ENCODE peak calls at places on chromosomes 13 and 19, in seven cellular contexts. N is CD4-positive, alpha-beta memory T cell; Q is CD8-positive, alpha-beta T cell; Y is aorta; S is H1; L is GM23248; W is mucosa of descending colon. K is an unnamed sample. For H3K4me1, the result is how much of the 10 kb centered on the place peaks cover.

GRCh38 chr13:28707629-28708427 is 10.9 kb downstream of the SLC46A3 start:
- DNase-seq in N (no peak), Q (no peak), Y (no peak), S (no peak), L (peak), W (no peak), K (no peak)

GRCh38 chr13:30985637-30986205 is 53.3 kb downstream of the TEX26 start:
- DNase-seq in N (no peak), Q (no peak), Y (no peak), S (no peak), L (peak), W (no peak), K (no peak)

GRCh38 chr13:25489238-25489637 is 117.5 kb downstream of the ATP8A2 start:
- DNase-seq in N (no peak), Q (no peak), Y (no peak), S (no peak), L (peak), W (no peak), K (no peak)

GRCh38 chr13:30829145-30829544 is 76.9 kb upstream of the MEDAG start:
- DNase-seq in N (no peak), Q (no peak), Y (no peak), S (no peak), L (peak), W (no peak), K (no peak)

GRCh38 chr13:34127523-34127922 is 309.6 kb downstream of the RFC3 start:
- DNase-seq in N (no peak), Q (no peak), Y (no peak), S (no peak), L (no peak), W (no peak), K (no peak)

GRCh38 chr13:82878536-82878935 is 1003.7 kb downstream of the SLITRK1 start:
- DNase-seq in N (no peak), Q (no peak), Y (no peak), S (no peak), L (peak), W (no peak), K (no peak)

GRCh38 chr19:21680679-21681078 is 86.7 kb downstream of the ZNF100 start:
- DNase-seq in N (no peak), Q (no peak), Y (no peak), S (no peak), L (no peak), W (no peak), K (no peak)

GRCh38 chr19:46571495-46571894 is 29.6 kb upstream of the CALM3 start:
- DNase-seq in N (no peak), Q (no peak), Y (no peak), S (peak), L (peak), W (no peak), K (no peak)

GRCh38 chr19:16203256-16204004 is 5.7 kb downstream of the AP1M1 start:
- DNase-seq in N (no peak), Q (no peak), Y (peak), S (no peak), L (no peak), W (no peak), K (no peak)

GRCh38 chr13:39685652-39686051 is 30.2 kb downstream of the COG6 start:
- DNase-seq in N (no peak), Q (no peak), Y (no peak), S (no peak), L (no peak), W (no peak), K (no peak)

GRCh38 chr19:3580156-3580955 is 4.9 kb upstream of the GIPC3 start:
- DNase-seq in N (no peak), Q (no peak), Y (no peak), S (no peak), L (peak), W (peak), K (no peak)

GRCh38 chr13:94433055-94433947 is 46.2 kb downstream of the DCT start:
- DNase-seq in N (no peak), Q (no peak), Y (no peak), S (peak), L (no peak), W (peak), K (no peak)

GRCh38 chr13:76854209-76854608 is 32.0 kb downstream of the KCTD12 start:
- DNase-seq in N (no peak), Q (no peak), Y (no peak), S (no peak), L (no peak), W (no peak), K (no peak)

GRCh38 chr19:29623726-29624488 is 17.8 kb downstream of the POP4 start:
- DNase-seq in N (peak), Q (no peak), Y (no peak), S (no peak), L (no peak), W (no peak), K (no peak)

GRCh38 chr13:54194233-54195024 is 1165.8 kb downstream of the OLFM4 start:
- DNase-seq in N (no peak), Q (no peak), Y (no peak), S (no peak), L (no peak), W (no peak), K (no peak)

GRCh38 chr19:31378404-31378803 is 29.2 kb upstream of the TSHZ3 start:
- DNase-seq in N (no peak), Q (no peak), Y (no peak), S (no peak), L (peak), W (peak), K (no peak)

GRCh38 chr19:19170053-19170945 is at the start of gene MEF2B:
- DNase-seq in N (peak), Q (peak), Y (peak), S (peak), L (peak), W (peak), K (peak)

GRCh38 chr19:1161716-1162115 is 12.4 kb downstream of the SBNO2 start:
- DNase-seq in N (no peak), Q (no peak), Y (no peak), S (no peak), L (peak), W (no peak), K (no peak)

GRCh38 chr19:55528030-55528801 is 8.7 kb downstream of the SBK2 start:
- DNase-seq in N (no peak), Q (no peak), Y (no peak), S (no peak), L (peak), W (no peak), K (no peak)

GRCh38 chr19:53813996-53814395 is 10.1 kb downstream of the NLRP12 start:
- DNase-seq in N (no peak), Q (no peak), Y (no peak), S (no peak), L (peak), W (no peak), K (no peak)

GRCh38 chr13:37319041-37319443 is 213.6 kb upstream of the CSNK1A1L start:
- DNase-seq in N (no peak), Q (no peak), Y (no peak), S (no peak), L (no peak), W (no peak), K (no peak)

GRCh38 chr19:20513179-20513934 is 52.2 kb downstream of the ZNF737 start:
- DNase-seq in N (peak), Q (no peak), Y (no peak), S (no peak), L (no peak), W (no peak), K (no peak)

GRCh38 chr19:14558370-14559066 is 13.3 kb downstream of the NDUFB7 start:
- DNase-seq in N (no peak), Q (no peak), Y (no peak), S (peak), L (no peak), W (no peak), K (no peak)

GRCh38 chr13:105147481-105147880 is 1388.0 kb downstream of the EFNB2 start:
- DNase-seq in N (no peak), Q (no peak), Y (no peak), S (no peak), L (no peak), W (no peak), K (no peak)

GRCh38 chr19:51259348-51260245 is 8.7 kb downstream of the SIGLECL1 start:
- DNase-seq in N (peak), Q (no peak), Y (no peak), S (peak), L (peak), W (peak), K (peak)

GRCh38 chr19:4343845-4344713 is 717 bp downstream of the MPND start:
- DNase-seq in N (no peak), Q (no peak), Y (peak), S (no peak), L (no peak), W (peak), K (no peak)

GRCh38 chr13:67736646-67737420 is 506.7 kb upstream of the PCDH9 start:
- DNase-seq in N (no peak), Q (no peak), Y (no peak), S (no peak), L (peak), W (peak), K (no peak)

GRCh38 chr19:8113017-8113416 is 36.4 kb downstream of the FBN3 start:
- DNase-seq in N (no peak), Q (no peak), Y (no peak), S (no peak), L (no peak), W (no peak), K (no peak)

GRCh38 chr13:46643165-46643777 is 90.3 kb downstream of the LRCH1 start:
- DNase-seq in N (no peak), Q (no peak), Y (no peak), S (no peak), L (no peak), W (no peak), K (no peak)

GRCh38 chr13:46639033-46639981 is 86.3 kb downstream of the LRCH1 start:
- DNase-seq in N (no peak), Q (no peak), Y (no peak), S (no peak), L (no peak), W (no peak), K (no peak)

GRCh38 chr13:46640843-46641242 is 87.9 kb downstream of the LRCH1 start:
- DNase-seq in N (no peak), Q (no peak), Y (no peak), S (no peak), L (peak), W (no peak), K (no peak)

GRCh38 chr13:46642254-46642653 is 89.3 kb downstream of the LRCH1 start:
- DNase-seq in N (no peak), Q (no peak), Y (no peak), S (no peak), L (no peak), W (no peak), K (no peak)

DNA sequence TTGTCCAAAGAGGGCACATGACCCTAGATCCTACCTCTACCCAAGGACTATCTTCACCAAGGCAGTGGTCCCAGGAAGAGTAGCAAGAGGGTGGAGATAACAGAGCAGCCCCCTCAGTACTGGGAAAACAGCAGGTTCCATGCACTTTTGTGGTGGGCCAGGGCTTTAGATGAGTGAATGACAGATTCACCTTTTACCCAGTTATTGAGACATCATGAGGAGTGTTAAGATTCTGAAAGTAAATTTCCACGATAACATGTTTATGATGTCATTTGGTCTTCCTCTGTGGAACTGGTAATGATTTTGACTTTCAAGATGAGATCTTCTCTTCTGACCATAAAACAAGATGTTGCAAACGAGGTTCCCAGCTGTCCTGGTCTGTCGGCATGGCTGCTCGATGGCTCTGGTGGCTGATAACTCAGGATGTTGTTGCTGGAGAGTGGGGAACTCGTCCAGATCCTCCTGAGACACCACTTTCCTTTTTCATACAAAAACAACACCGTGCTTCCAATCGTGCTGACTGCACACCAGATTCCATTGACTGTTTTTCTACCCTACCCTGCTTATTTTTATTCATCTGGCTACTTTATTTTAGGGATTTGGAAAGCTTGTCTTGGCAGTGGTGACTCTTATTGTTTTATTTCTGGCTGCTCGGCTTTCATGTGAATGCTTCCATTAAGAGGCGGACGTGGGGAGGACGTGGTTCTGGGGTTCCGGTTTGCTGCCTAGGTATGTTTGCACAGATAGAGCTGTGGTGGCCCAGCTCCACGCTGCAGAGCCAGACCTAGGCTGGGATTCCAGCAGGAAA is 88.5 kb downstream of the LRCH1 start:
- DNase-seq in N (no peak), Q (no peak), Y (no peak), S (no peak), L (peak), W (no peak), K (no peak)
- H3K4me3 ChIP-seq in N (no peak), Q (no peak), Y (peak), S (no peak), L (peak), W (no peak), K (no peak)

DNA sequence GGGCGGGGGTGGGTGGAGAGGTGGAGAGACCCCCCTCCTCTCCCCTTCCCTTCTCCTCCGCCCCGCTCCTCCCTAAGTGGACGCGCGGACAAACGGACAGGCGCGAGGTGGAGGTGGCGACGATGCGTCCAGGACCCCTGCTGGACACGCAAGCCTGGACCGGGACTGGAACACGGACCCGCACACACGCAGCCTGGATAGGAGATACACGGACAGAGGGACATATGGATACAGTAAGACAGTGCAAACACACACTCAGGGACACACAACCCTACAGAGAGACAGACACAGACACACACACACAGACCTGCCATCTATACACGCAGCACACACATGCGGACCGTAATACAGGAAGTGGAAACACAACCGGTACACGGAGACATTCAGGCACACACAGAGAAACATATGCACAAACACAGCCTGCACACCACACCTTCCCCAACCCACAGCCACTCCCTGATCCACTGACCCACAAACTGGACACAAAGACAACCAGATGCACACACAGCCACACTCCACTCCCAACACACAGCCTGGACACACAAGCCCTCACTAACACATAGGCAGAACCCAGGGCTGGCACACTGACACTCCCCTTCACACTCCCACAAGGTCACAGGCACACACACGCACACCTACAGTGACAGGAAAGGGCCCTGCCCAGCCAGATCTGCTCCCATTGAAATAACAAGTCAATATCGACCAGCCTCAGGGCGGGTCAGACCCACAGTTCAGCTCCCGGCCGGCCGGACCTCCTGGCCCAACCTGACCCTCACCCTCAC is 696 bp upstream of the ERFL start:
- DNase-seq in N (peak), Q (no peak), Y (no peak), S (no peak), L (no peak), W (peak), K (no peak)
- H3K4me1 ChIP-seq in N (under half), Q (under half), Y (under half), S (under half), L (under half), W (under half), K (under half)

DNA sequence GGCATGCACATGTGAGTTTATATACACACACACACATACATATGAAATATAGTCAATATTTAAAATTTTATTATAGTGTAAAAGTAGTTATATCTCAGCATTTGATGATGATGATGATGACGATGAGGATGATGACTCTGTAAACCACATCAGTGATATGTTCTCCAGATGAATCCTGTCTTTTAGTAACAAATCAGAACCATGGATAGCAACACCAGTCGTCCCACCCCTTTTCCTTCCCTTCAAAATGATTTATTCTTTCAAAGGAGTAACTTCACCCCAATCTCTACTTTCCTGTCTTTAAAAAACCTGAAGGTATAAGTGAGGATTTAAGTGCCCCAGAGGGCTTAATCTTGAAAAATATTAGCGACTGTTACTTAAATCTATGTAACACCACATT is 74.1 kb downstream of the DCLK1 start:
- DNase-seq in N (no peak), Q (no peak), Y (no peak), S (no peak), L (peak), W (no peak), K (no peak)
- H3K4me3 ChIP-seq in N (no peak), Q (no peak), Y (no peak), S (no peak), L (no peak), W (no peak), K (no peak)

GRCh38 chr19:13101590-13102415 is 855 bp downstream of the LYL1 start:
- DNase-seq in N (no peak), Q (no peak), Y (no peak), S (no peak), L (no peak), W (no peak), K (no peak)

GRCh38 chr19:13100031-13100588 is 2.5 kb downstream of the LYL1 start:
- DNase-seq in N (peak), Q (peak), Y (no peak), S (no peak), L (peak), W (peak), K (peak)

GRCh38 chr19:13102416-13102665 is 317 bp downstream of the LYL1 start:
- DNase-seq in N (no peak), Q (no peak), Y (no peak), S (no peak), L (peak), W (no peak), K (no peak)

GRCh38 chr19:13099073-13099999 is 3.3 kb downstream of the LYL1 start:
- DNase-seq in N (peak), Q (peak), Y (peak), S (peak), L (no peak), W (peak), K (peak)

GRCh38 chr19:13100871-13101589 is 1.6 kb downstream of the LYL1 start:
- DNase-seq in N (no peak), Q (no peak), Y (no peak), S (no peak), L (peak), W (peak), K (no peak)
- H3K4me1 ChIP-seq in N (half or more), Q (half or more), Y (under half), S (under half), L (under half), W (under half), K (half or more)

GRCh38 chr13:98582947-98583346 is 6.0 kb upstream of the STK24 start:
- DNase-seq in N (no peak), Q (no peak), Y (no peak), S (no peak), L (no peak), W (no peak), K (no peak)

GRCh38 chr13:98585946-98586345 is 9.0 kb upstream of the STK24 start:
- DNase-seq in N (no peak), Q (no peak), Y (no peak), S (no peak), L (no peak), W (no peak), K (no peak)

GRCh38 chr13:98584668-98585397 is 7.9 kb upstream of the STK24 start:
- DNase-seq in N (no peak), Q (no peak), Y (no peak), S (no peak), L (peak), W (no peak), K (no peak)

GRCh38 chr13:98585398-98585754 is 8.5 kb upstream of the STK24 start:
- DNase-seq in N (no peak), Q (no peak), Y (no peak), S (no peak), L (no peak), W (no peak), K (no peak)

GRCh38 chr13:98586400-98587144 is 9.7 kb upstream of the STK24 start:
- DNase-seq in N (no peak), Q (no peak), Y (no peak), S (no peak), L (no peak), W (no peak), K (no peak)
- H3K4me3 ChIP-seq in N (no peak), Q (no peak), Y (no peak), S (no peak), L (no peak), W (no peak), K (no peak)

DNA sequence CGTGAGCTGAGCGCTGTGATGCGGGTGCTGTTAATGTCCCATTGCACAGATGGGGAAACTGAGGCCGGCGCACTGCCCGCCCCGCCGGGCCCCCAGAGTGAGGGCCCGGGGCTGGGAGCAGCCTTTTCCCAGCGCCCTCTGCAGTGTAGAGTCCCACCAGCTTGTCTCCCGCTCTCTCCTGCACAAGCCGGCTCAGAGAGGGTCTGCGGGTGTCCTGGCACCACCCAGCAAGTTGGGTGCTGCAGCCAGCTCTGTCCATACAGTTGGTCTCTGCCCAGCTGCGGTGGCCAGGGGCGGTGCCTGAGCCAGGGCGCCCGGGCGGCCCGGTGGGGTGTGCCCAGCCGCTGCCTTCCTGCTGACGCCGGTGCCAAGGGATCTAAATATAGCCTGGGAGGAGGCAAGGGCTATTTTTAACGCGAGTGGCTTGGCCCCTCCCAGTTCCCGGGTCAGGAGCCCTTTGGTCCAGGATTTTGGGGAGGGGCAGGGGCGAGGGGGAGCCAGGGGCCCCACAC is 19.3 kb downstream of the GADD45B start:
- DNase-seq in N (no peak), Q (no peak), Y (peak), S (no peak), L (peak), W (peak), K (peak)
- H3K4me1 ChIP-seq in N (under half), Q (under half), Y (under half), S (under half), L (under half), W (under half), K (under half)

K was measured in CD4-positive, CD25-positive, alpha-beta regulatory T cell.